ENCODE peak calls at places on chromosomes 12 and 14, in six cellular contexts. Q is A549, A is astrocyte, U is A673, S is mesothelial cell of epicardium, C is progenitor cell of endocrine pancreas. O is an unnamed sample.

GRCh38 chr12:107468182-107468581 is 217.4 kb upstream of the PWP1 start:
- DNase-seq in Q (no peak), A (peak), U (no peak), S (no peak), C (no peak), O (no peak)

GRCh38 chr12:119208626-119209061 is 29.9 kb downstream of the HSPB8 start:
- DNase-seq in Q (no peak), A (no peak), U (no peak), S (no peak), C (no peak), O (peak)

GRCh38 chr12:131547560-131547959 is 163.3 kb upstream of the SFSWAP start:
- DNase-seq in Q (no peak), A (no peak), U (no peak), S (no peak), C (no peak), O (no peak)

GRCh38 chr12:39239484-39240143 is 203.3 kb downstream of the KIF21A start:
- DNase-seq in Q (no peak), A (peak), U (no peak), S (no peak), C (no peak), O (no peak)

GRCh38 chr14:73491256-73491976 is 683 bp downstream of the RIOX1 start:
- DNase-seq in Q (peak), A (peak), U (peak), S (peak), C (peak), O (peak)

GRCh38 chr12:130385193-130385592 is 47.5 kb downstream of the PIWIL1 start:
- DNase-seq in Q (no peak), A (no peak), U (no peak), S (no peak), C (no peak), O (no peak)

GRCh38 chr14:100810435-100810834 is 15.5 kb upstream of the MEG3 start:
- DNase-seq in Q (no peak), A (no peak), U (no peak), S (no peak), C (no peak), O (no peak)

GRCh38 chr12:89775336-89776005 is 66.8 kb upstream of the ATP2B1 start:
- DNase-seq in Q (peak), A (peak), U (no peak), S (no peak), C (no peak), O (no peak)

GRCh38 chr12:508795-509194 is 49.1 kb downstream of the B4GALNT3 start:
- DNase-seq in Q (no peak), A (no peak), U (no peak), S (no peak), C (no peak), O (no peak)

GRCh38 chr12:7376196-7376595 is 67.8 kb downstream of the CD163L1 start:
- DNase-seq in Q (no peak), A (no peak), U (no peak), S (no peak), C (no peak), O (no peak)

GRCh38 chr14:45810152-45810872 is 557.3 kb upstream of the MIS18BP1 start:
- DNase-seq in Q (no peak), A (no peak), U (peak), S (no peak), C (no peak), O (no peak)

GRCh38 chr14:83520837-83521236 is 1987.2 kb upstream of the SEL1L start:
- DNase-seq in Q (no peak), A (peak), U (peak), S (no peak), C (no peak), O (no peak)

GRCh38 chr12:115998119-115998633 is 279.3 kb downstream of the MED13L start:
- DNase-seq in Q (peak), A (peak), U (peak), S (no peak), C (no peak), O (no peak)

GRCh38 chr14:68718033-68718725 is 74.7 kb downstream of the ZFP36L1 start:
- DNase-seq in Q (peak), A (no peak), U (no peak), S (no peak), C (no peak), O (no peak)

GRCh38 chr14:91983571-91983970 is 36.1 kb upstream of the FBLN5 start:
- DNase-seq in Q (no peak), A (peak), U (no peak), S (no peak), C (no peak), O (no peak)

GRCh38 chr12:108399514-108399913 is 60.4 kb upstream of the CMKLR1 start:
- DNase-seq in Q (no peak), A (no peak), U (no peak), S (no peak), C (no peak), O (no peak)

GRCh38 chr12:89645434-89645833 is 63.2 kb downstream of the ATP2B1 start:
- DNase-seq in Q (no peak), A (no peak), U (no peak), S (no peak), C (no peak), O (no peak)

GRCh38 chr12:6603095-6603567 is 4.0 kb downstream of the CHD4 start:
- DNase-seq in Q (no peak), A (peak), U (peak), S (no peak), C (no peak), O (peak)

GRCh38 chr12:81573228-81573627 is 185.9 kb downstream of the PPFIA2 start:
- DNase-seq in Q (no peak), A (peak), U (peak), S (no peak), C (no peak), O (no peak)

GRCh38 chr14:24274101-24274543 is 2.7 kb upstream of the RABGGTA start:
- DNase-seq in Q (no peak), A (no peak), U (no peak), S (no peak), C (no peak), O (no peak)

GRCh38 chr12:9869307-9870161 is at the start of gene CLEC2B:
- DNase-seq in Q (no peak), A (peak), U (peak), S (no peak), C (no peak), O (no peak)

GRCh38 chr14:36664322-36665193 is 2.9 kb downstream of the PAX9 start:
- DNase-seq in Q (no peak), A (no peak), U (peak), S (no peak), C (no peak), O (no peak)

GRCh38 chr12:93183940-93184663 is 193.6 kb upstream of the NUDT4 start:
- DNase-seq in Q (no peak), A (peak), U (no peak), S (no peak), C (no peak), O (no peak)

GRCh38 chr12:103503546-103504480 is 8.0 kb upstream of the C12orf42 start:
- DNase-seq in Q (no peak), A (no peak), U (peak), S (no peak), C (peak), O (peak)

GRCh38 chr12:6850796-6851152 is 312 bp downstream of the CDCA3 start:
- DNase-seq in Q (no peak), A (no peak), U (no peak), S (no peak), C (no peak), O (no peak)

GRCh38 chr12:118175823-118176447 is 40.0 kb downstream of the PEBP1 start:
- DNase-seq in Q (no peak), A (no peak), U (no peak), S (no peak), C (no peak), O (no peak)

GRCh38 chr12:54932691-54933090 is 51.9 kb downstream of the TESPA1 start:
- DNase-seq in Q (no peak), A (no peak), U (no peak), S (no peak), C (no peak), O (no peak)

GRCh38 chr12:131949431-131950181 is at the start of gene EP400:
- DNase-seq in Q (peak), A (peak), U (peak), S (peak), C (peak), O (peak)

GRCh38 chr12:125098676-125099406 is 33.6 kb downstream of the AACS start:
- DNase-seq in Q (no peak), A (no peak), U (no peak), S (no peak), C (no peak), O (no peak)

GRCh38 chr14:62696969-62697328 is 348.3 kb downstream of the KCNH5 start:
- DNase-seq in Q (no peak), A (no peak), U (no peak), S (no peak), C (no peak), O (no peak)

GRCh38 chr12:58364389-58365086 is 423.2 kb downstream of the ATP23 start:
- DNase-seq in Q (peak), A (peak), U (peak), S (no peak), C (no peak), O (no peak)

GRCh38 chr12:79858518-79858917 is 76.4 kb downstream of the PPP1R12A start:
- DNase-seq in Q (no peak), A (peak), U (no peak), S (no peak), C (no peak), O (no peak)

DNA sequence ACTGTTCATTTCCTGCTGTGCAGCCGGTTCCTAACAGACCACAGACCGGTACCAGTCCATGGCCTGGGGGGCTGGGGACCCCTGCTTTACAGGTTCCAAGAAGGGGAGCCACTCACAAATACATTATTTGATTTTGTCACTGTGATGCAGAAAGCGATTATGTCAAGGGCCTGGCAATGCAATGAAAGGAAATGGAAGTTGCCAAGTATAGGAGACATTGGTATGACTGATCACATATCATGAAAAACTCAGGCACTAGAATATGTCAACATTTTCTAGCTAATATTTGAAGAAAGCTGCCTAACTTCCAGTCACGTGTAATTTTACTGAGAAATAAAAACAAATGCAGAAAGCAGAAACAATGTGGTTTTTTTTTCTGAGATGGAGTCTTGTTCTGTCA is 68.9 kb upstream of the USP44 start:
- DNase-seq in Q (no peak), A (no peak), U (no peak), S (no peak), C (no peak), O (no peak)
- TF ChIP-seq CTCF in Q (no peak), A (no peak), U (no peak), S (no peak), C (no peak), O (no peak)

DNA sequence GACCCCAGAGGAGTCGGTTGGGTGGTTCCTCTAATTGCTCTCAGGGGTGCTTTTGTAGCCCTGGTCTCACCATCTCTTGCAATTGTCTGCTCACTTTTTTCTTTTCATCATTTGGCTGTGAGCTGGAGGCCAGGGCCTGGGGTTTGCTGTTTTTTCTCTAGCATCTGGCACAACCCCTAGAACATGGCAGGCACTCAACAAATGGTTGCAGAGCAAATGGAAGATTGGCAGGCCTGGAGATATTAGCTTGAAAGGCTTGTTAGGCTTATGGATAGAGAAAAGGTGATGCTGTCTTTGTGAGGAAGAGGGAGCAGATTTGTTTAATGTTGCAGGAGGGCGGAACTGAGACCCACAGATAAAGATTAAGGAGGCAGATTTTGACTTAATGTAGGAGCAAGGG is 47.0 kb downstream of the GALNT8 start:
- DNase-seq in Q (no peak), A (no peak), U (no peak), S (no peak), C (no peak), O (no peak)
- TF ChIP-seq CTCF in Q (no peak), A (no peak), U (no peak), S (no peak), C (no peak), O (no peak)

DNA sequence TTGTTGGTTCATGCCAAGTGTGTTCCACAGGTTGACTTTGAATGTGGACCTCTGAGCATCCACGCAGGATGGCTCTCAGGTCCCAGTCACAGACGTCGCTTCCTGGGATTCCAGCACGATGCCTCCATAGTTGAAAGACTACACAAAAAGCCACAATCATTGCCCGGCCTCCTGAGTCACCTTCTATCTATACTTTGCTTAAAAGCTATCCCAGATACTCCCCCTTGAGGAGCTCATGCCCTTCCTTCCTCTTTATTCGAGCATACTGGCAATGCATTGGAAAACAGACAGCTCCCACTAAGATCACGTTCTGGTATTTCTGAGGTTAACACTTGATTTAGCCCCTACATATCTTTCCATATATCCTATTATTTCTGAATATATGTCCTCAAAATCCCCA is 40.1 kb downstream of the ZNF664 start:
- DNase-seq in Q (no peak), A (no peak), U (no peak), S (no peak), C (no peak), O (no peak)
- TF ChIP-seq CTCF in Q (no peak), A (no peak), U (no peak), S (no peak), C (no peak), O (no peak)

DNA sequence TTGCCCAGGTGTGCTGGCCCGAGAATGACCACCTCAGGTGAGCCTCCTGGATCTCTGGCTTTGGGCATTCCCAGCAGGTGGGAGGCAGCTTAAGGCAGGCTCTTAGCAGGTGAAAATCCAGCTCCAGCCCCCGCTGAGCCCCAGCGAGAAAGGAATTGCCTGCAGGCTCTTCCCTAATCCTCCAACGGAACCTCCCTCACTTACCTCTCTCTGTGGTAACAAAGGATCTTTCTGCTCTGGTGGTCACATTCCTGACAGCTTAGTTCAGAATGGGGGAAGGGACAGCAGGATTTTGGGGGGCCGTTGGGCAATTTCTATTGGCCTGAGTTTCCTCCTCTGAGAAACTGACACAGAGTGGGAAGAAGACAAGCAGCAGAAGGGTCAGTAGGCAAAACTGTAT is 116.0 kb upstream of the LHX5 start:
- DNase-seq in Q (no peak), A (no peak), U (no peak), S (no peak), C (no peak), O (no peak)
- TF ChIP-seq CTCF in Q (no peak), A (no peak), U (no peak), S (no peak), C (no peak), O (no peak)

DNA sequence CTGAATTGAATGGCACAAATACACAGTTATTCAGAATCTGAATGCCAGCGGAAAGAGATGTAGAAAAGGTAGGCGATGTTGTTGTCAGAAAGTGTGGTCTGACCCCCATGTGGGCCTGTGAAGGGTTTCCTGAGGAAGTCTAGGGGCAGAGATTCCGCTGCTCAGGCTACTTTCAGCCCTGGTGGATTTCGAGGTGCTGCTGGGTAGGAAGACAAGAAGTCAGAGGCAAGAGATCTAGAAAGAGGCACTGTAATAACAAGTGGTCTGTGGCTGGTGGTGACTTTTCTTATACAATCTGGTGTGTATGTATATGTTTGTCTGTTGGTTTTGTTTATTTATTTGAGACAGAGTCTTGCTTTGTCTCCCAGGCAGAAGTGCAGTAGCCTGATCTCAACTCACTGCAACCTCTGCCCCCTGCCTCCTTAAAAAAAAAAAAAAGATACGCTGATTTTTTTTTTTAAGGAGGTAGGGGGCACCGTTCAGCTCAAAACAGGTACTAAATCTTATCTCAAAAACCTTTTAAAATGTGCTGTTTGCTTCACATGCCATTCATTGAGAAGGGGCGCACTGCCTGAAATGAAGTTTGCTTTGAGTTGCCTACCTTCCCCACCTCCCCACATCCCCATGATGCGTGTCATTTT is 27.1 kb upstream of the MANSC4 start:
- DNase-seq in Q (no peak), A (no peak), U (no peak), S (no peak), C (no peak), O (no peak)
- TF ChIP-seq CTCF in Q (no peak), A (no peak), U (no peak), S (no peak), C (no peak), O (no peak)

GRCh38 chr12:67069451-67070306 is 199.5 kb upstream of the CAND1 start:
- DNase-seq in Q (peak), A (no peak), U (peak), S (peak), C (peak), O (peak)

GRCh38 chr12:67077617-67078016 is 191.5 kb upstream of the CAND1 start:
- DNase-seq in Q (no peak), A (peak), U (no peak), S (no peak), C (no peak), O (no peak)

GRCh38 chr12:67070307-67070600 is 198.9 kb upstream of the CAND1 start:
- DNase-seq in Q (no peak), A (no peak), U (no peak), S (no peak), C (no peak), O (no peak)

GRCh38 chr12:67070604-67071003 is 198.6 kb upstream of the CAND1 start:
- DNase-seq in Q (no peak), A (no peak), U (no peak), S (no peak), C (no peak), O (no peak)

DNA sequence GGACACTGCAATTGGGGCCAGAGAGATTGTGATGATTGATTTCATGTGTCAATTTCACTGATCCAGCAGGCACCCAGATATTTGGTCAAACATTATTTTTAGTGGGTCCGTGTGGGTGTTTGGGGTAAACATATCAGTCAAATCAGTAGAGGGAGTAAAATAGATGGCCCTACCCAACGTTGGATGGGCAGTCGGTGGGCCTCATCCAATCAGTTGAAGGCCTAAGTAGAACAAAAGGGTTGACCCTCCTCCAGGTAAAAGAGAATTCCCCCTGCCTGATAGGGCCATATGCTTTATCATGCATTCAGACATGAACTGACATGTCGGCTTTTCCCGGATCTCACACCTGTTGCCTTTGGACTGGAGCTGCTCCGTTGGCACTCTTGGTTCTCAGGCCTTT is 195.1 kb upstream of the CAND1 start:
- DNase-seq in Q (no peak), A (no peak), U (no peak), S (no peak), C (no peak), O (no peak)
- TF ChIP-seq CTCF in Q (no peak), A (no peak), U (no peak), S (no peak), C (no peak), O (no peak)

O was measured in glutamatergic neuron.